ENCODE peak calls at places on chromosome 7, in five cellular contexts. R is nucleus accumbens, Q is NCI-H1105 treated with DMSO at 0.1 percent for 48 hours, S is psoas muscle, N is right cardiac atrium. A is an unnamed sample.

GRCh38 chr7:17406756-17407155 is 108.3 kb downstream of the AHR start:
- DNase-seq in R (no peak), Q (no peak), S (no peak), N (no peak), A (no peak)

GRCh38 chr7:128063025-128063560 is 31.9 kb upstream of the LRRC4 start:
- DNase-seq in R (no peak), Q (no peak), S (no peak), N (no peak), A (no peak)

GRCh38 chr7:44290250-44290616 is 35.2 kb downstream of the CAMK2B start:
- DNase-seq in R (no peak), Q (no peak), S (peak), N (peak), A (no peak)

GRCh38 chr7:1571261-1571650 is 1.4 kb upstream of the PSMG3 start:
- DNase-seq in R (no peak), Q (no peak), S (peak), N (no peak), A (no peak)

GRCh38 chr7:88147949-88148348 is 71.9 kb downstream of the SRI start:
- DNase-seq in R (no peak), Q (no peak), S (no peak), N (no peak), A (no peak)

GRCh38 chr7:113026941-113027340 is 59.7 kb downstream of the GPR85 start:
- DNase-seq in R (no peak), Q (no peak), S (no peak), N (no peak), A (no peak)

GRCh38 chr7:16801111-16801542 is 3.7 kb downstream of the AGR2 start:
- DNase-seq in R (no peak), Q (peak), S (no peak), N (no peak), A (no peak)

GRCh38 chr7:8305625-8306388 is 43.8 kb upstream of the ICA1 start:
- DNase-seq in R (no peak), Q (no peak), S (no peak), N (no peak), A (no peak)

GRCh38 chr7:23167691-23168090 is 14.2 kb upstream of the NUP42 start:
- DNase-seq in R (no peak), Q (no peak), S (no peak), N (no peak), A (no peak)

GRCh38 chr7:121334875-121335648 is 6.3 kb downstream of the WNT16 start:
- DNase-seq in R (no peak), Q (no peak), S (no peak), N (no peak), A (no peak)

GRCh38 chr7:107486041-107486440 is 16.2 kb downstream of the GPR22 start:
- DNase-seq in R (no peak), Q (no peak), S (no peak), N (no peak), A (no peak)

GRCh38 chr7:138004046-138004445 is 2.2 kb upstream of the CREB3L2 start:
- DNase-seq in R (no peak), Q (no peak), S (no peak), N (no peak), A (no peak)

GRCh38 chr7:8564296-8564695 is 130.9 kb downstream of the NXPH1 start:
- DNase-seq in R (no peak), Q (peak), S (no peak), N (no peak), A (no peak)

GRCh38 chr7:47493971-47494370 is 87.9 kb downstream of the TNS3 start:
- DNase-seq in R (no peak), Q (no peak), S (no peak), N (no peak), A (no peak)

GRCh38 chr7:100489121-100489520 is 5.4 kb downstream of the NYAP1 start:
- DNase-seq in R (no peak), Q (no peak), S (no peak), N (no peak), A (no peak)

GRCh38 chr7:108094933-108095710 is 35.0 kb downstream of the LAMB4 start:
- DNase-seq in R (no peak), Q (peak), S (no peak), N (no peak), A (no peak)

GRCh38 chr7:51141451-51141971 is 175.1 kb downstream of the COBL start:
- DNase-seq in R (no peak), Q (peak), S (no peak), N (no peak), A (no peak)

GRCh38 chr7:112995091-112995824 is 91.4 kb downstream of the GPR85 start:
- DNase-seq in R (no peak), Q (no peak), S (no peak), N (peak), A (no peak)

GRCh38 chr7:48512892-48513291 is 341.6 kb downstream of the ABCA13 start:
- DNase-seq in R (no peak), Q (no peak), S (no peak), N (no peak), A (no peak)

GRCh38 chr7:41006591-41006990 is 696.3 kb downstream of the INHBA start:
- DNase-seq in R (no peak), Q (no peak), S (no peak), N (no peak), A (no peak)

GRCh38 chr7:106611911-106612310 is 49.0 kb downstream of the CCDC71L start:
- DNase-seq in R (no peak), Q (no peak), S (no peak), N (no peak), A (no peak)

GRCh38 chr7:134827889-134828288 is 48.5 kb downstream of the CALD1 start:
- DNase-seq in R (no peak), Q (no peak), S (no peak), N (no peak), A (no peak)

GRCh38 chr7:155942226-155942950 is 130.1 kb upstream of the SHH start:
- DNase-seq in R (no peak), Q (no peak), S (no peak), N (no peak), A (no peak)

GRCh38 chr7:70006411-70006920 is 408.2 kb downstream of the AUTS2 start:
- DNase-seq in R (no peak), Q (no peak), S (no peak), N (no peak), A (no peak)

GRCh38 chr7:157944051-157944450 is 607.2 kb downstream of the DNAJB6 start:
- DNase-seq in R (no peak), Q (no peak), S (no peak), N (no peak), A (no peak)

GRCh38 chr7:144941127-144941526 is 105.3 kb upstream of the TPK1 start:
- DNase-seq in R (no peak), Q (no peak), S (no peak), N (no peak), A (no peak)

GRCh38 chr7:135930565-135931423 is 46.4 kb downstream of the MTPN start:
- DNase-seq in R (no peak), Q (no peak), S (no peak), N (no peak), A (no peak)

GRCh38 chr7:132095111-132095765 is 481.0 kb downstream of the PLXNA4 start:
- DNase-seq in R (no peak), Q (no peak), S (no peak), N (no peak), A (no peak)

GRCh38 chr7:39228946-39229345 is 251.2 kb downstream of the POU6F2 start:
- DNase-seq in R (no peak), Q (peak), S (no peak), N (no peak), A (no peak)

GRCh38 chr7:148697256-148697841 is 1.4 kb upstream of the CUL1 start:
- DNase-seq in R (no peak), Q (no peak), S (peak), N (peak), A (no peak)

GRCh38 chr7:159137906-159138305 is 6.8 kb downstream of the VIPR2 start:
- DNase-seq in R (no peak), Q (no peak), S (no peak), N (no peak), A (no peak)

GRCh38 chr7:27678617-27679260 is 16.1 kb upstream of the HIBADH start:
- DNase-seq in R (no peak), Q (no peak), S (no peak), N (no peak), A (no peak)